ENCODE peak calls at places on chromosome 15, in six cellular contexts. Z, H, Y, A, T and U are unnamed samples.

GRCh38 chr15:22888120-22888859 is 49.8 kb downstream of the NIPA2 start:
- DNase-seq in H (no peak), A (peak; percentile 32), Z (no peak), Y (no peak), T (no peak), U (no peak)

GRCh38 chr15:41620536-41621199 is 39.5 kb upstream of the MGA start:
- DNase-seq in T (no peak), A (no peak), Y (no peak), H (no peak), Z (no peak), U (no peak)

GRCh38 chr15:72116680-72117447 is 1.1 kb downstream of the MYO9A start:
- DNase-seq in H (no peak), T (no peak), Y (no peak), A (peak; percentile 18), Z (no peak), U (no peak)

GRCh38 chr15:55277116-55277564 is 12.5 kb downstream of the RAB27A start:
- DNase-seq in Z (no peak), Y (peak; percentile 84), A (no peak), T (no peak), H (no peak), U (no peak)

GRCh38 chr15:68994981-68995753 is 19.3 kb upstream of the NOX5 start:
- DNase-seq in T (no peak), Y (no peak), A (no peak), Z (no peak), H (no peak), U (no peak)

GRCh38 chr15:92809064-92809879 is 90.9 kb upstream of the CHD2 start:
- DNase-seq in Z (peak; percentile 99), T (peak; percentile 90), Y (peak; percentile 94), A (peak; percentile 95), H (peak; percentile 95), U (peak; percentile 93)

GRCh38 chr15:40333922-40334492 is 6.7 kb downstream of the CCDC9B start:
- DNase-seq in Z (no peak), A (no peak), H (no peak), Y (no peak), T (no peak), U (no peak)

GRCh38 chr15:89122532-89123525 is 34.6 kb downstream of the ABHD2 start:
- DNase-seq in Z (no peak), Y (no peak), A (no peak), H (no peak), T (no peak), U (no peak)

GRCh38 chr15:69608661-69609060 is 156.0 kb downstream of the RPLP1 start:
- DNase-seq in Y (no peak), H (no peak), T (no peak), A (no peak), Z (no peak), U (no peak)

GRCh38 chr15:36468746-36469145 is 110.7 kb upstream of the CDIN1 start:
- DNase-seq in Z (no peak), H (no peak), T (no peak), A (no peak), Y (no peak), U (no peak)

GRCh38 chr15:41930221-41930866 is 36.5 kb upstream of the SPTBN5 start:
- DNase-seq in H (peak; percentile 15), Y (peak; percentile 17), T (no peak), Z (no peak), A (no peak), U (no peak)

GRCh38 chr15:26773485-26773877 is 615 bp upstream of the GABRB3 start:
- DNase-seq in Y (no peak), T (no peak), H (no peak), Z (no peak), A (no peak), U (no peak)

GRCh38 chr15:54556231-54556630 is 578.0 kb downstream of the UNC13C start:
- DNase-seq in H (no peak), T (no peak), Z (no peak), Y (no peak), A (no peak), U (no peak)

GRCh38 chr15:90104551-90104950 is 2.3 kb upstream of the IDH2 start:
- DNase-seq in Y (no peak), Z (no peak), H (no peak), T (no peak), A (no peak), U (no peak)

GRCh38 chr15:64634576-64635485 is 140.6 kb downstream of the RBPMS2 start:
- DNase-seq in Z (peak; percentile 50), T (no peak), A (no peak), Y (peak; percentile 91), H (peak; percentile 72), U (no peak)

GRCh38 chr15:56469484-56469883 is 4.5 kb upstream of the MNS1 start:
- DNase-seq in Z (no peak), Y (no peak), H (peak; percentile 24), A (no peak), T (no peak), U (no peak)

GRCh38 chr15:56468271-56468912 is 3.5 kb upstream of the MNS1 start:
- DNase-seq in H (no peak), Y (peak; percentile 33), A (no peak), Z (no peak), T (no peak), U (no peak)

GRCh38 chr15:56460947-56461346 is 4.0 kb downstream of the MNS1 start:
- DNase-seq in H (no peak), T (no peak), Z (no peak), Y (no peak), A (no peak), U (no peak)

GRCh38 chr15:56467626-56468025 is 2.7 kb upstream of the MNS1 start:
- DNase-seq in Y (no peak), T (no peak), A (no peak), Z (no peak), H (no peak), U (no peak)

GRCh38 chr15:56464893-56465520 is at the start of gene MNS1:
- DNase-seq in Y (peak; percentile 95), Z (no peak), T (peak; percentile 74), H (peak; percentile 83), A (peak; percentile 83), U (peak; percentile 69)
- TF ChIP-seq POLR2A in Y (peak; percentile 77), Z (peak; percentile 73), T (peak; percentile 36), H (no peak), A (peak; percentile 66), U (peak; percentile 55)

GRCh38 chr15:57994468-57995154 is 70.9 kb downstream of the ALDH1A2 start:
- DNase-seq in A (no peak), Y (no peak), T (no peak), Z (no peak), H (no peak), U (no peak)
- TF ChIP-seq POLR2AphosphoS5 in A (no peak), Y (no peak), T (no peak), Z (no peak), H (no peak), U (no peak)

DNA sequence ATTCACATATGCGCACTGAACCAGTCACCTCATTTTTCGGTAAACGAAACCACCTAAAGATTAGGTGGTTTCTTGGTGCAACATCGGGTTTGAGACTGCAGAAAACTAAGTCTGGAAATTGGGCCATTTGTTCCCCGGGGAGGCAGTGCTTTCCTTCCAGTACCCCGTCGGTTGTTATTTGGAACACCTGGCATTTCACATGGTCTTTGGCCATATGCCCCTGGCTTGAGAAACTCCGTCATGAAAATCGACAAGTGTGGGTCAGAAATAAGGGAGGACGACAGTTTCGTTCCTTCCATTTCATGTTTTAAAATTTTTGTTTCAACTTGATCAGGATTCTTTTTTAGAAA is 544 bp upstream of the GATM start:
- DNase-seq in H (no peak), Z (no peak), T (no peak), A (no peak), Y (no peak), U (no peak)
- TF ChIP-seq TAF1 in H (no peak), Z (no peak), T (no peak), A (no peak), Y (no peak), U (no peak)

DNA sequence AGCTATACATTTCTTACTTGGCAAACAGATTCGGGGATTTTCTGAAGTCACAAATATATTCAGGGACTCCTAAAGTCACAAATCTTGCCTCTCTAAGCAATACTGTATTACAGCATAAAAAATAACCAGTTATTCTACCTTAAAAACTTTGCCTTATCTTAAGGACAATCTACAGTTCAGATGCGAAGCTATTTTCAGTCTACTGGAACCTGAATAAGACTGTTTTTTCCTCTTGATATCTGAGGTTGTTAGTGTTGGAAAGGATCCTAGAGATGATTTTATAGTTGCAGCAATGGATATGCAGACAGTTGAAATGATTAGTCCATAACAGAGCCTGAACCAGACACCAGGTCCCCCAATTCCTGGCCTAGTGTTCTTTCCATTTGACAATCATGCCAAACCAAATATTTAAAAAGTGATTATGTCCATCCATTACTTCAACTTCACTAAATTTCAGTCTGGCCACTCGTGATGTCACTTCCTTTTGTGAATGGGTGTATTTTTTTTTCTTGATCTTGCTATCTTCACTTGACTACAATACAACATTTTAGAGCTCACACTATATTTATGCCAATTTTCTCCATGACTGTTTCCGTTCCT is 1.8 kb downstream of the HDGFL3 start:
- DNase-seq in H (no peak), T (no peak), A (no peak), Z (no peak), Y (no peak), U (no peak)
- TF ChIP-seq POLR2A in H (no peak), T (no peak), A (no peak), Z (no peak), Y (no peak), U (no peak)

GRCh38 chr15:35394416-35394815 is 151.5 kb downstream of the DPH6 start:
- DNase-seq in T (no peak), H (no peak), A (no peak), Y (no peak), Z (no peak), U (no peak)

GRCh38 chr15:35397027-35397426 is 148.9 kb downstream of the DPH6 start:
- DNase-seq in A (no peak), T (no peak), Y (no peak), Z (no peak), H (no peak), U (no peak)

GRCh38 chr15:35399901-35400300 is 146.1 kb downstream of the DPH6 start:
- DNase-seq in Z (no peak), H (no peak), A (no peak), Y (no peak), T (no peak), U (no peak)
- TF ChIP-seq POLR2AphosphoS5 in Z (no peak), H (no peak), A (no peak), Y (no peak), T (no peak), U (no peak)

DNA sequence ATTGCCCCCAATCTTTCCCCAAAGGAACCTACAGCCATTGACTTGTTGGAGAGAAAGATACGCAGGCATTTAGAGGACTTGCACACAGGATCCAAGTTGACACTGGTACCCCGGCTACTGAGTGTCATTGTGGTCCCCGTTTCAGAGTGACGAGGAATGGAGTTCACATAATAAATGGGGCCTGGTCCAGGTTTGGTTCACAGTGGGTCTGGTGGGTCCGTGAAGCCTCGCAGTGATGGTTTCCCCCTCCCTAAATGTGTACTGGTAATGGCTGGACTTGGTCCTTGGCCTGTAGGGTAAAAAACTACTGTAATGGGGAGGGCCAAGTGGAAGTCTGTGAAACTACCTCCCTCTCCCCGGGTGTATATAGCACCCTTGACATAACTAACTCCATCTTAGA is 232.1 kb upstream of the LYSMD4 start:
- DNase-seq in A (no peak), H (no peak), Z (no peak), T (no peak), Y (no peak), U (no peak)
- TF ChIP-seq TAF1 in A (no peak), H (no peak), Z (no peak), T (no peak), Y (no peak), U (no peak)

GRCh38 chr15:84886211-84886983 is 1.9 kb downstream of the SLC28A1 start:
- DNase-seq in Z (no peak), A (no peak), Y (no peak), H (peak; percentile 71), T (no peak), U (no peak)
- TF ChIP-seq POLR2A in Z (no peak), A (no peak), Y (no peak), H (no peak), T (no peak), U (no peak)

GRCh38 chr15:101526890-101527289 is 37.4 kb upstream of the PCSK6 start:
- DNase-seq in A (no peak), Z (peak; percentile 37), Y (no peak), T (no peak), H (no peak), U (no peak)
- TF ChIP-seq POLR2AphosphoS5 in A (no peak), Z (no peak), Y (no peak), T (no peak), H (no peak), U (no peak)